ENCODE peak calls at places on chromosomes 4 and X, in six cellular contexts. E is heart left ventricle, V is mesendoderm, P is colonic mucosa, R is Caco-2, K is testis. L is an unnamed sample.

GRCh38 chr4:94298725-94299252 is 43.8 kb downstream of the HPGDS start:
- DNase-seq in E (no peak), R (peak; percentile 41), P (no peak), V (no peak), K (no peak), L (no peak)

GRCh38 chr4:104064650-104065577 is 345.1 kb upstream of the TACR3 start:
- DNase-seq in E (no peak), P (peak; percentile 25), R (peak; percentile 44), V (peak; percentile 63), K (peak; percentile 81), L (peak; percentile 5)

GRCh38 chrX:40773809-40774208 is 38.5 kb upstream of the MED14 start:
- DNase-seq in E (no peak), K (no peak), P (no peak), V (no peak), R (no peak), L (no peak)

GRCh38 chr4:89299153-89299789 is 8.3 kb downstream of the GPRIN3 start:
- DNase-seq in K (no peak), P (peak; percentile 47), E (no peak), V (no peak), R (no peak), L (no peak)

GRCh38 chr4:41095973-41096372 is 118.4 kb downstream of the APBB2 start:
- DNase-seq in V (peak; percentile 44), K (no peak), E (no peak), P (no peak), R (no peak), L (no peak)

GRCh38 chr4:82989567-82990429 is 20.8 kb downstream of the LIN54 start:
- DNase-seq in V (no peak), K (no peak), P (no peak), R (no peak), E (no peak), L (no peak)

GRCh38 chrX:52337410-52337809 is 31.4 kb upstream of the XAGE2 start:
- DNase-seq in E (no peak), K (no peak), P (no peak), V (no peak), R (no peak), L (no peak)

GRCh38 chr4:115107411-115107810 is 6.0 kb downstream of the NDST4 start:
- DNase-seq in P (no peak), R (no peak), E (no peak), V (peak; percentile 52), K (no peak), L (no peak)

GRCh38 chr4:89509708-89510269 is 202.2 kb upstream of the GPRIN3 start:
- DNase-seq in V (no peak), K (no peak), P (no peak), R (no peak), E (no peak), L (no peak)

GRCh38 chr4:155509619-155510018 is 132.9 kb upstream of the MAP9 start:
- DNase-seq in K (no peak), E (no peak), R (no peak), V (no peak), P (no peak), L (no peak)

GRCh38 chr4:25890653-25891485 is 23.2 kb upstream of the SMIM20 start:
- DNase-seq in P (no peak), R (no peak), E (no peak), V (peak; percentile 60), K (no peak), L (no peak)

GRCh38 chr4:128880662-128881061 is 71.2 kb downstream of the JADE1 start:
- DNase-seq in R (no peak), K (no peak), P (no peak), E (no peak), V (no peak), L (no peak)

GRCh38 chr4:28225689-28226353 is 1365.2 kb downstream of the STIM2 start:
- DNase-seq in K (no peak), V (no peak), R (no peak), P (no peak), E (no peak), L (no peak)

GRCh38 chr4:139099366-139099982 is 77.5 kb downstream of the ELF2 start:
- DNase-seq in E (peak; percentile 60), K (peak; percentile 76), P (peak; percentile 72), V (peak; percentile 91), R (peak; percentile 75), L (peak; percentile 50)

GRCh38 chr4:186067757-186068385 is 1.1 kb upstream of the TLR3 start:
- DNase-seq in V (peak; percentile 65), R (peak; percentile 55), E (peak; percentile 62), K (peak; percentile 76), P (peak; percentile 66), L (peak; percentile 38)

GRCh38 chrX:28910501-28910900 is 323.3 kb downstream of the IL1RAPL1 start:
- DNase-seq in V (no peak), P (no peak), E (no peak), R (no peak), K (no peak), L (no peak)

GRCh38 chr4:137861682-137862081 is 329.4 kb upstream of the PCDH18 start:
- DNase-seq in E (no peak), P (no peak), V (peak; percentile 2), R (no peak), K (no peak), L (no peak)

GRCh38 chr4:55172694-55173287 is 47.4 kb upstream of the KDR start:
- DNase-seq in K (no peak), R (no peak), E (peak; percentile 62), P (no peak), V (peak; percentile 43), L (peak; percentile 69)

GRCh38 chrX:107450823-107451509 is 1.5 kb downstream of the FRMPD3 start:
- DNase-seq in P (no peak), E (no peak), V (peak; percentile 76), R (no peak), K (no peak), L (no peak)

GRCh38 chrX:131854586-131854985 is 168.5 kb upstream of the STK26 start:
- DNase-seq in V (peak; percentile 7), R (no peak), P (no peak), E (no peak), K (no peak), L (no peak)

GRCh38 chr4:140497776-140498636 is at the start of gene MGAT4D:
- DNase-seq in P (peak; percentile 23), E (no peak), K (peak; percentile 21), V (peak; percentile 25), R (no peak), L (no peak)

GRCh38 chr4:148007303-148007702 is 275.4 kb downstream of the ARHGAP10 start:
- DNase-seq in V (peak; percentile 86), K (no peak), E (no peak), R (no peak), P (no peak), L (peak; percentile 90)

GRCh38 chrX:1391707-1392375 is at the start of gene SLC25A6:
- DNase-seq in P (peak; percentile 99), V (peak; percentile 99), R (peak; percentile 98), E (peak; percentile 99), K (peak; percentile 98), L (peak; percentile 95)

GRCh38 chrX:1391370-1391706 is 575 bp downstream of the SLC25A6 start:
- DNase-seq in P (peak; percentile 90), R (peak; percentile 88), E (peak; percentile 93), V (peak; percentile 91), K (no peak), L (no peak)

GRCh38 chrX:1390621-1391369 is 1.1 kb downstream of the SLC25A6 start:
- DNase-seq in K (peak; percentile 32), P (no peak), E (peak; percentile 43), R (peak; percentile 22), V (no peak), L (no peak)

GRCh38 chrX:1393871-1394615 is 2.1 kb upstream of the SLC25A6 start:
- DNase-seq in V (no peak), R (no peak), E (peak; percentile 22), P (no peak), K (no peak), L (no peak)

GRCh38 chrX:1392376-1393130 is 640 bp upstream of the SLC25A6 start:
- DNase-seq in P (peak; percentile 79), R (peak; percentile 82), K (peak; percentile 82), E (peak; percentile 81), V (peak; percentile 82), L (peak; percentile 73)
- H3K4me3 ChIP-seq in P (peak overlapping the region; percentile 93), R (peak overlapping the region; percentile 79), K (peak overlapping the region; percentile 100), E (peak overlapping the region; percentile 100), V (peak overlapping the region; percentile 84), L (peak overlapping the region; percentile 94)

GRCh38 chrX:142505839-142506238 is 300.7 kb upstream of the MAGEC2 start:
- DNase-seq in E (no peak), K (no peak), P (no peak), R (no peak), V (no peak), L (no peak)
- H3K4me3 ChIP-seq in E (no peak overlapping the region), K (no peak overlapping the region), P (no peak overlapping the region), R (no peak overlapping the region), V (no peak overlapping the region), L (no peak overlapping the region)

DNA sequence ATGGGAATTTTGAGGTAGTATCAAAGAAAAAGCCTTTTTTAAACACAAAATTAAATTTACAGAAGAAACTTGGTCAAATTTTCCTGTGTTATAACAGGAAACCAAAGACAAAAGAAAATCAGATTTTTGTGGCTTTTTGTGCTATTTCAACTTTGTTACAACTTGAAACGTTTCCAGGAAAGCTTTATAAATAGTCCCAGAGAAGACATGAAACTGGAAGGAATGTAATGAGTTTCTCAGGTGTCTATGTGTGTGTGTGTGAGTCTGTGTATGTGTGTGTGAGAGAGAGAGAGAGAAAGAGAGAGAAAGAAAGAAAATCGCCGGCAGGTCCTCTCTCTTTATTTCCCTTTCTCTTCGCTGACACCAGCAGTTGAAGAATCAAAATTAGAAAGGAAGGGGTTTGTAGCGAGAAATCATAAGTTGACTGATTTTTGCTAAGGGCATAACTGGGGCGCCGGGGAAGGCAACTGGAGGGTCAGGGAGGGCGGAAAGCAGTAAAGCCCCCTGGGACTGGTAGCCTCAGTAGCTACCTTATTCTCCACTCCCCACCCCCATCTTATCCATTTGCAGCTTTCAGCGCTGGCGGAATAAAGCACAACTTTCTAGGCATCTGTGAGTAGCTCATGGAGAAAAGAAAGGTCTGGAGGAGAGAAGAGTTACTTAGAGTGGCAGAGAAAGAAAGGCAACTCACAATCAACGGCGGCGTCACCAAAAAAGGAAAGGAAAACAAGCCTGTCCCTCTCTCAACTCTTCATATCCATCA is 1.4 kb downstream of the TMEM47 start:
- DNase-seq in P (no peak), V (peak; percentile 14), R (no peak), K (no peak), E (no peak), L (no peak)
- H3K4me3 ChIP-seq in P (peak overlapping the region; percentile 37), V (peak overlapping the region; percentile 54), R (no peak overlapping the region), K (peak overlapping the region; percentile 70), E (peak overlapping the region; percentile 75), L (peak overlapping the region; percentile 78)

DNA sequence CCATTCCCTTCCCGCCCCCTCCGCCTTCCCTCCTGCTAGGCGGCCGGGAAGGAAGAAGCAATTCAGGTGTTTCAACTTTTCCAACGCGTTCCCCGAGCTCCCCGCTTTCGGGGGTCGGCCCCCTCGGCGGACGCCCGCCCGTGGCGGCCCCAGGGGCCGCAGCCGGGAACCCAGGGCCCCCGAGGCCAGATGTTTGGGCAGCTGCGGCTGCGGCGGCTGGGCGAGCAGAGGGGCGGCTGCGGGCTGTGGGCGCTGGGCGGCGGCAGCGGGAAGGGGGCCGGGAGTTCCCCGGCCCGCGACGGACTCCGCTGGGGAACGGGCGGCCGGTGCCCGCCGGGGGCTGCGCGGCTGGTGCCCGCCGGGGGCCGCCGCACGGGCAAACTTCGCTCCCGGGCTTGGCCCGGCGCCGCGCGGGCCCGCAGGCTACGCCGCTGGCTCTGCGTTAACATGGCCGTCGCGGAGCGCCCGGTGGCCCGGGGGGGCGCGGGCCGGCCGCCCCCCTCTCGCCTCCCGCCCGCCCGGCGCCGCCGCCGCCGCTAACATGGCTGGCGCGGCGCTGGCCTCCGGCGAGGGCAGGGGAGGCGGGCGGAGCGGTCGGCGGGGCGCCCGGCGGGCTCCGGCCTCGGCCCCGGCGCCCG is 510 bp downstream of the HMGB3 start:
- DNase-seq in V (no peak), P (no peak), K (no peak), E (no peak), R (no peak), L (no peak)
- H3K4me3 ChIP-seq in V (peak overlapping the region; percentile 49), P (peak overlapping the region; percentile 42), K (no peak overlapping the region), E (peak overlapping the region; percentile 51), R (peak overlapping the region; percentile 69), L (peak overlapping the region; percentile 72)

GRCh38 chr4:64940698-64941097 is 531.4 kb upstream of the TECRL start:
- DNase-seq in R (no peak), P (no peak), V (no peak), E (no peak), K (no peak), L (no peak)
- H3K4me3 ChIP-seq in R (no peak overlapping the region), P (no peak overlapping the region), V (no peak overlapping the region), E (no peak overlapping the region), K (no peak overlapping the region), L (no peak overlapping the region)

L was measured in SJSA1.